ENCODE peak calls at places on chromosomes 13 and 19, in nine cellular contexts. One of them, this sample, is unnamed.

GRCh38 chr13:29520671-29521070 is 74.8 kb downstream of the SLC7A1 start:
- DNase-seq in suprapubic skin: peak; percentile 29
- DNase-seq in upper lobe of left lung: no peak
- DNase-seq in uterus: no peak
- DNase-seq in lower leg skin: no peak
- DNase-seq in heart left ventricle: no peak
- DNase-seq in transverse colon: no peak
- DNase-seq in breast epithelium: no peak
- DNase-seq in adrenal gland: no peak
- DNase-seq in this sample: no peak

GRCh38 chr19:6041991-6042421 is 64.1 kb upstream of the RANBP3 start:
- DNase-seq in suprapubic skin: peak; percentile 52
- DNase-seq in upper lobe of left lung: no peak
- DNase-seq in uterus: peak; percentile 12
- DNase-seq in lower leg skin: no peak
- DNase-seq in heart left ventricle: no peak
- DNase-seq in transverse colon: no peak
- DNase-seq in breast epithelium: no peak
- DNase-seq in adrenal gland: no peak
- DNase-seq in this sample: no peak

GRCh38 chr13:32060319-32060924 is 28.8 kb downstream of the FRY start:
- DNase-seq in suprapubic skin: no peak
- DNase-seq in upper lobe of left lung: no peak
- DNase-seq in uterus: no peak
- DNase-seq in lower leg skin: no peak
- DNase-seq in heart left ventricle: peak; percentile 36
- DNase-seq in transverse colon: no peak
- DNase-seq in breast epithelium: no peak
- DNase-seq in adrenal gland: no peak
- DNase-seq in this sample: no peak

GRCh38 chr19:46863818-46864629 is 3.2 kb downstream of the ARHGAP35 start:
- DNase-seq in suprapubic skin: peak; percentile 52
- DNase-seq in upper lobe of left lung: peak; percentile 79
- DNase-seq in uterus: no peak
- DNase-seq in lower leg skin: no peak
- DNase-seq in heart left ventricle: no peak
- DNase-seq in transverse colon: no peak
- DNase-seq in breast epithelium: peak; percentile 65
- DNase-seq in adrenal gland: no peak
- DNase-seq in this sample: no peak

GRCh38 chr13:98657506-98658085 is 80.7 kb upstream of the STK24 start:
- DNase-seq in suprapubic skin: no peak
- DNase-seq in upper lobe of left lung: no peak
- DNase-seq in uterus: no peak
- DNase-seq in lower leg skin: no peak
- DNase-seq in heart left ventricle: no peak
- DNase-seq in transverse colon: no peak
- DNase-seq in breast epithelium: no peak
- DNase-seq in adrenal gland: no peak
- DNase-seq in this sample: no peak

GRCh38 chr13:43864921-43865320 is 14.6 kb downstream of the CCDC122 start:
- DNase-seq in suprapubic skin: no peak
- DNase-seq in upper lobe of left lung: no peak
- DNase-seq in uterus: no peak
- DNase-seq in lower leg skin: no peak
- DNase-seq in heart left ventricle: no peak
- DNase-seq in transverse colon: no peak
- DNase-seq in breast epithelium: no peak
- DNase-seq in adrenal gland: no peak
- DNase-seq in this sample: no peak

GRCh38 chr13:82407321-82407720 is 1475.0 kb downstream of the SLITRK1 start:
- DNase-seq in suprapubic skin: no peak
- DNase-seq in upper lobe of left lung: no peak
- DNase-seq in uterus: no peak
- DNase-seq in lower leg skin: no peak
- DNase-seq in heart left ventricle: no peak
- DNase-seq in transverse colon: no peak
- DNase-seq in breast epithelium: no peak
- DNase-seq in adrenal gland: no peak
- DNase-seq in this sample: no peak

GRCh38 chr19:7748756-7749155 is 1.4 kb upstream of the CD209 start:
- DNase-seq in suprapubic skin: no peak
- DNase-seq in upper lobe of left lung: no peak
- DNase-seq in uterus: no peak
- DNase-seq in lower leg skin: no peak
- DNase-seq in heart left ventricle: no peak
- DNase-seq in transverse colon: no peak
- DNase-seq in breast epithelium: no peak
- DNase-seq in adrenal gland: peak; percentile 47
- DNase-seq in this sample: no peak

GRCh38 chr19:48445256-48445605 is 552 bp upstream of the GRWD1 start:
- DNase-seq in suprapubic skin: peak; percentile 64
- DNase-seq in upper lobe of left lung: no peak
- DNase-seq in uterus: no peak
- DNase-seq in lower leg skin: peak; percentile 62
- DNase-seq in heart left ventricle: no peak
- DNase-seq in transverse colon: no peak
- DNase-seq in breast epithelium: no peak
- DNase-seq in adrenal gland: peak; percentile 48
- DNase-seq in this sample: no peak

GRCh38 chr13:98496239-98496668 is 80.7 kb downstream of the STK24 start:
- DNase-seq in suprapubic skin: peak; percentile 93
- DNase-seq in upper lobe of left lung: no peak
- DNase-seq in uterus: peak; percentile 51
- DNase-seq in lower leg skin: peak; percentile 91
- DNase-seq in heart left ventricle: no peak
- DNase-seq in transverse colon: peak; percentile 45
- DNase-seq in breast epithelium: no peak
- DNase-seq in adrenal gland: no peak
- DNase-seq in this sample: no peak

GRCh38 chr13:59531571-59532091 is 632.1 kb downstream of the DIAPH3 start:
- DNase-seq in suprapubic skin: peak; percentile 80
- DNase-seq in upper lobe of left lung: peak; percentile 62
- DNase-seq in uterus: peak; percentile 25
- DNase-seq in lower leg skin: peak; percentile 56
- DNase-seq in heart left ventricle: peak; percentile 93
- DNase-seq in transverse colon: peak; percentile 40
- DNase-seq in breast epithelium: peak; percentile 31
- DNase-seq in adrenal gland: peak; percentile 82
- DNase-seq in this sample: peak; percentile 8

GRCh38 chr19:39448271-39448670 is 2.9 kb downstream of the SUPT5H start:
- DNase-seq in suprapubic skin: no peak
- DNase-seq in upper lobe of left lung: no peak
- DNase-seq in uterus: no peak
- DNase-seq in lower leg skin: no peak
- DNase-seq in heart left ventricle: no peak
- DNase-seq in transverse colon: no peak
- DNase-seq in breast epithelium: no peak
- DNase-seq in adrenal gland: no peak
- DNase-seq in this sample: no peak

GRCh38 chr13:95023405-95023804 is 277.8 kb downstream of the ABCC4 start:
- DNase-seq in suprapubic skin: no peak
- DNase-seq in upper lobe of left lung: no peak
- DNase-seq in uterus: no peak
- DNase-seq in lower leg skin: no peak
- DNase-seq in heart left ventricle: no peak
- DNase-seq in transverse colon: no peak
- DNase-seq in breast epithelium: no peak
- DNase-seq in adrenal gland: no peak
- DNase-seq in this sample: no peak

GRCh38 chr19:30373593-30373992 is 1.4 kb downstream of the ZNF536 start:
- DNase-seq in suprapubic skin: no peak
- DNase-seq in upper lobe of left lung: no peak
- DNase-seq in uterus: no peak
- DNase-seq in lower leg skin: no peak
- DNase-seq in heart left ventricle: no peak
- DNase-seq in transverse colon: no peak
- DNase-seq in breast epithelium: no peak
- DNase-seq in adrenal gland: no peak
- DNase-seq in this sample: no peak

GRCh38 chr19:49614096-49614857 is 23.3 kb downstream of the PRR12 start:
- DNase-seq in suprapubic skin: no peak
- DNase-seq in upper lobe of left lung: no peak
- DNase-seq in uterus: no peak
- DNase-seq in lower leg skin: no peak
- DNase-seq in heart left ventricle: no peak
- DNase-seq in transverse colon: no peak
- DNase-seq in breast epithelium: no peak
- DNase-seq in adrenal gland: peak; percentile 59
- DNase-seq in this sample: no peak

GRCh38 chr19:50994129-50994528 is 7.3 kb downstream of the KLK8 start:
- DNase-seq in suprapubic skin: no peak
- DNase-seq in upper lobe of left lung: no peak
- DNase-seq in uterus: no peak
- DNase-seq in lower leg skin: no peak
- DNase-seq in heart left ventricle: no peak
- DNase-seq in transverse colon: no peak
- DNase-seq in breast epithelium: no peak
- DNase-seq in adrenal gland: no peak
- DNase-seq in this sample: no peak

DNA sequence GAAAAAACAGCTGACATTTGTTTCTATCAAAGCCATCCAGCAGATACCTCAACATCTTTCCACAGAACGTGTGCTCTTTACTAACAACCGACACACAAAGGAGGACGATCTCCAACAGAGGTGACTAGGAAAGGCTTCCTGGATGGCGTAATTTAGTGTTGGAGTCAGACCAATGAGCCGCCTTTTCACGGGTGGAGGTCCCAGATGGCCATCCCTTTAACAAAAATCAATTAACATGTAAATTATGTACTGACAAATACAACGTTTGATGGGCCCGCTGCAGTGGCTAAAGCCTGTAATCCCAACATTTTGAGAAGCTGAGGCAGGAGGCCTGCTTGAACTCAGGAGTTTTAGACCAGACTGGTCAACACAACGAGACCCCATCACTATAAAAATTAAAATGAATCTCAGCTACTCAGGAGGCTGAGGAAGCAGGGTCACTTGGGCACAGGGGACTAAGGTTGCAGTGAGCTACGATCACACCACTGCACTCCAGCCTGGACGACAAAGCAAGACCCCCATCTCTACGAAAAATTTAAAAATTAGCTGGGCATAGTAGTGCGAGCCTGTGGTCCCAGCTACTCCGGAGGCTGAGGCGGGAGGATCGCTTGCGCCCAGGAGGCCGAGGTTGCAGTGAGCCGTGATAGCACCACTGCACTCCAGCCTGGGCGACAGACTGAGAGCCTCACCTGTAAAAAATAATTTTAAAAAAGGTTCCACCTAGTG is 1.2 kb upstream of the DPY19L3 start:
- DNase-seq in suprapubic skin: no peak
- DNase-seq in upper lobe of left lung: no peak
- DNase-seq in uterus: no peak
- DNase-seq in lower leg skin: no peak
- DNase-seq in heart left ventricle: no peak
- DNase-seq in transverse colon: no peak
- DNase-seq in breast epithelium: no peak
- DNase-seq in adrenal gland: no peak
- DNase-seq in this sample: no peak
- H3K4me3 ChIP-seq in suprapubic skin: peak overlapping the region; percentile 98
- H3K4me3 ChIP-seq in upper lobe of left lung: peak overlapping the region; percentile 81
- H3K4me3 ChIP-seq in uterus: peak overlapping the region; percentile 86
- H3K4me3 ChIP-seq in lower leg skin: peak overlapping the region; percentile 79
- H3K4me3 ChIP-seq in heart left ventricle: peak overlapping the region; percentile 97
- H3K4me3 ChIP-seq in transverse colon: peak overlapping the region; percentile 96
- H3K4me3 ChIP-seq in breast epithelium: peak overlapping the region; percentile 87
- H3K4me3 ChIP-seq in adrenal gland: peak overlapping the region; percentile 80
- H3K4me3 ChIP-seq in this sample: peak overlapping the region; percentile 98

GRCh38 chr13:41587490-41587889 is 130.1 kb downstream of the RGCC start:
- DNase-seq in suprapubic skin: no peak
- DNase-seq in upper lobe of left lung: no peak
- DNase-seq in uterus: no peak
- DNase-seq in lower leg skin: no peak
- DNase-seq in heart left ventricle: no peak
- DNase-seq in transverse colon: no peak
- DNase-seq in breast epithelium: no peak
- DNase-seq in adrenal gland: no peak
- DNase-seq in this sample: no peak
- TF ChIP-seq CTCF in suprapubic skin: no peak
- TF ChIP-seq CTCF in upper lobe of left lung: no peak
- TF ChIP-seq CTCF in uterus: no peak
- TF ChIP-seq CTCF in lower leg skin: no peak
- TF ChIP-seq CTCF in heart left ventricle: no peak
- TF ChIP-seq CTCF in transverse colon: no peak
- TF ChIP-seq CTCF in breast epithelium: no peak
- TF ChIP-seq CTCF in adrenal gland: no peak
- TF ChIP-seq CTCF in this sample: no peak

GRCh38 chr19:55441692-55442321 is 1.3 kb downstream of the SHISA7 start:
- DNase-seq in suprapubic skin: no peak
- DNase-seq in upper lobe of left lung: no peak
- DNase-seq in uterus: no peak
- DNase-seq in lower leg skin: no peak
- DNase-seq in heart left ventricle: no peak
- DNase-seq in transverse colon: no peak
- DNase-seq in breast epithelium: no peak
- DNase-seq in adrenal gland: no peak
- DNase-seq in this sample: no peak

GRCh38 chr19:55441319-55441691 is 1.8 kb downstream of the SHISA7 start:
- DNase-seq in suprapubic skin: no peak
- DNase-seq in upper lobe of left lung: no peak
- DNase-seq in uterus: no peak
- DNase-seq in lower leg skin: no peak
- DNase-seq in heart left ventricle: no peak
- DNase-seq in transverse colon: no peak
- DNase-seq in breast epithelium: no peak
- DNase-seq in adrenal gland: no peak
- DNase-seq in this sample: no peak

GRCh38 chr19:55439052-55439451 is 4.0 kb downstream of the SHISA7 start:
- DNase-seq in suprapubic skin: no peak
- DNase-seq in upper lobe of left lung: no peak
- DNase-seq in uterus: no peak
- DNase-seq in lower leg skin: no peak
- DNase-seq in heart left ventricle: no peak
- DNase-seq in transverse colon: no peak
- DNase-seq in breast epithelium: no peak
- DNase-seq in adrenal gland: no peak
- DNase-seq in this sample: no peak

GRCh38 chr19:55442372-55443044 is 592 bp downstream of the SHISA7 start:
- DNase-seq in suprapubic skin: no peak
- DNase-seq in upper lobe of left lung: no peak
- DNase-seq in uterus: no peak
- DNase-seq in lower leg skin: no peak
- DNase-seq in heart left ventricle: no peak
- DNase-seq in transverse colon: no peak
- DNase-seq in breast epithelium: no peak
- DNase-seq in adrenal gland: no peak
- DNase-seq in this sample: no peak

GRCh38 chr19:55440411-55441105 is 2.5 kb downstream of the SHISA7 start:
- DNase-seq in suprapubic skin: no peak
- DNase-seq in upper lobe of left lung: no peak
- DNase-seq in uterus: no peak
- DNase-seq in lower leg skin: no peak
- DNase-seq in heart left ventricle: no peak
- DNase-seq in transverse colon: no peak
- DNase-seq in breast epithelium: no peak
- DNase-seq in adrenal gland: no peak
- DNase-seq in this sample: no peak
- TF ChIP-seq POLR2A in suprapubic skin: no peak
- TF ChIP-seq POLR2A in upper lobe of left lung: no peak
- TF ChIP-seq POLR2A in uterus: no peak
- TF ChIP-seq POLR2A in lower leg skin: no peak
- TF ChIP-seq POLR2A in heart left ventricle: no peak
- TF ChIP-seq POLR2A in transverse colon: no peak
- TF ChIP-seq POLR2A in breast epithelium: no peak
- TF ChIP-seq POLR2A in adrenal gland: no peak
- TF ChIP-seq POLR2A in this sample: no peak

GRCh38 chr19:18388328-18389094 is 2.6 kb downstream of the GDF15 start:
- DNase-seq in suprapubic skin: peak; percentile 81
- DNase-seq in upper lobe of left lung: peak; percentile 87
- DNase-seq in uterus: peak; percentile 84
- DNase-seq in lower leg skin: peak; percentile 63
- DNase-seq in heart left ventricle: peak; percentile 91
- DNase-seq in transverse colon: peak; percentile 88
- DNase-seq in breast epithelium: peak; percentile 55
- DNase-seq in adrenal gland: peak; percentile 87
- DNase-seq in this sample: peak; percentile 56
- H3K4me3 ChIP-seq in suprapubic skin: peak overlapping the region; percentile 37
- H3K4me3 ChIP-seq in upper lobe of left lung: peak overlapping the region; percentile 52
- H3K4me3 ChIP-seq in uterus: peak overlapping the region; percentile 24
- H3K4me3 ChIP-seq in lower leg skin: no peak overlapping the region
- H3K4me3 ChIP-seq in heart left ventricle: peak overlapping the region; percentile 49
- H3K4me3 ChIP-seq in transverse colon: peak overlapping the region; percentile 47
- H3K4me3 ChIP-seq in breast epithelium: peak overlapping the region; percentile 43
- H3K4me3 ChIP-seq in adrenal gland: no peak overlapping the region
- H3K4me3 ChIP-seq in this sample: peak overlapping the region; percentile 58

This sample was measured in esophagus squamous epithelium.